ENCODE peak calls at places on chromosomes 12 and 14, in nine cellular contexts. S is MCF 10A; Z is B cell; T is astrocyte of the spinal cord; L is AG09309; W is GM23338; E is right atrium auricular region; R is stimulated activated effector memory CD8-positive, alpha-beta T cell treated with anti-CD3 and anti-CD28 coated beads, Interleukin-12 subunit alpha, Interleukin-12 subunit beta, amount 100 ng/mL, for 72 hours; Y is stimulated activated CD4-positive, alpha-beta T cell treated with anti-CD3 and anti-CD28 coated beads, Interleukin-2, amount 100 ng/mL, for 24 hours. C is an unnamed sample.
A peak's percentile ranks its signal among the peaks of the same experiment; 100 is the strongest.

GRCh38 chr14:79018846-79019245 is 848.7 kb downstream of the NRXN3 start:
- DNase-seq in L (peak; percentile 17), W (no peak), R (no peak), Y (no peak), T (peak; percentile 73), Z (no peak), E (no peak), S (no peak), C (no peak)

GRCh38 chr14:65198346-65198745 is 96.0 kb upstream of the MAX start:
- DNase-seq in S (no peak), E (no peak), Y (no peak), Z (no peak), W (no peak), T (no peak), R (no peak), L (no peak), C (no peak)

GRCh38 chr14:101948666-101949205 is 15.6 kb upstream of the DYNC1H1 start:
- DNase-seq in T (no peak), R (no peak), S (no peak), Y (no peak), L (no peak), Z (no peak), W (peak; percentile 12), E (no peak), C (no peak)

GRCh38 chr14:28344381-28344780 is 422.2 kb upstream of the FOXG1 start:
- DNase-seq in L (no peak), T (peak; percentile 4), S (peak; percentile 42), E (no peak), Z (no peak), W (no peak), R (no peak), Y (no peak), C (no peak)

GRCh38 chr12:132329036-132329738 is at the start of gene GALNT9:
- DNase-seq in S (no peak), T (no peak), E (no peak), Z (no peak), Y (peak; percentile 22), L (no peak), R (no peak), W (peak; percentile 80), C (peak; percentile 94)

GRCh38 chr12:23350808-23351207 is 598.7 kb downstream of the SOX5 start:
- DNase-seq in E (no peak), L (no peak), R (no peak), W (no peak), S (no peak), Z (no peak), Y (no peak), T (no peak), C (no peak)

GRCh38 chr12:28879379-28879778 is 269.7 kb upstream of the FAR2 start:
- DNase-seq in T (no peak), W (no peak), Z (no peak), E (no peak), R (no peak), L (no peak), Y (no peak), S (no peak), C (no peak)

GRCh38 chr12:47247418-47247817 is 167.7 kb upstream of the AMIGO2 start:
- DNase-seq in L (no peak), T (peak; percentile 31), Z (no peak), Y (no peak), E (no peak), S (no peak), W (no peak), R (no peak), C (peak; percentile 32)

GRCh38 chr14:25484194-25484593 is 434.2 kb upstream of the STXBP6 start:
- DNase-seq in R (no peak), E (no peak), L (no peak), Z (no peak), T (no peak), Y (no peak), W (no peak), S (no peak), C (no peak)

GRCh38 chr14:56491299-56492285 is 88.0 kb upstream of the TMEM260 start:
- DNase-seq in T (peak; percentile 40), Y (peak; percentile 20), E (no peak), Z (no peak), W (peak; percentile 97), L (no peak), S (peak; percentile 49), R (peak; percentile 61), C (peak; percentile 68)

GRCh38 chr12:131527736-131528135 is 183.2 kb upstream of the SFSWAP start:
- DNase-seq in T (no peak), E (no peak), Y (no peak), S (no peak), W (no peak), R (no peak), Z (no peak), L (no peak), C (no peak)

GRCh38 chr12:122029620-122030426 is 8.1 kb downstream of the BCL7A start:
- DNase-seq in L (no peak), Y (no peak), E (no peak), Z (no peak), R (peak; percentile 64), T (no peak), W (no peak), S (peak; percentile 80), C (no peak)

C was measured in iPS-NIHi11.